ENCODE peak calls at places on chromosomes 3 and 15, in eight cellular contexts. M is sigmoid colon, G is endothelial cell of umbilical vein, D is transverse colon, N is GM12891, H is stomach, S is HCT116, I is upper lobe of left lung. W is an unnamed sample.

GRCh38 chr3:97872209-97873042 is 50.6 kb downstream of the CRYBG3 start:
- DNase-seq in H (no peak), N (no peak), I (no peak), S (no peak), D (no peak), G (peak), M (no peak), W (no peak)

GRCh38 chr3:113660901-113661300 is 35.5 kb downstream of the USF3 start:
- DNase-seq in I (no peak), M (peak), S (no peak), D (no peak), H (no peak), G (no peak), N (no peak), W (no peak)

GRCh38 chr15:81027200-81027599 is 26.5 kb downstream of the TLNRD1 start:
- DNase-seq in I (no peak), S (no peak), H (no peak), G (no peak), M (no peak), N (no peak), D (no peak), W (no peak)

GRCh38 chr3:64342940-64343691 is 117.8 kb upstream of the PRICKLE2 start:
- DNase-seq in D (no peak), H (no peak), I (no peak), S (no peak), G (peak), N (no peak), M (no peak), W (no peak)

GRCh38 chr15:100760357-100760903 is 119.2 kb upstream of the ALDH1A3 start:
- DNase-seq in D (no peak), M (no peak), G (no peak), N (no peak), S (no peak), H (no peak), I (no peak), W (no peak)

GRCh38 chr3:146581080-146581601 is 24.0 kb downstream of the PLSCR5 start:
- DNase-seq in M (no peak), H (no peak), I (no peak), S (no peak), G (no peak), N (no peak), D (no peak), W (no peak)

GRCh38 chr3:112382543-112383160 is 49.7 kb downstream of the CD200 start:
- DNase-seq in D (no peak), S (no peak), M (no peak), I (no peak), N (no peak), H (no peak), G (no peak), W (no peak)

GRCh38 chr3:49378249-49378899 is 20.2 kb upstream of the GPX1 start:
- DNase-seq in N (no peak), G (no peak), H (no peak), S (no peak), M (no peak), I (peak), D (peak), W (no peak)

GRCh38 chr3:135157045-135157444 is 362.0 kb downstream of the EPHB1 start:
- DNase-seq in S (no peak), H (no peak), G (no peak), D (no peak), M (no peak), I (no peak), N (no peak), W (no peak)

GRCh38 chr3:15753056-15753710 is 44.6 kb downstream of the ANKRD28 start:
- DNase-seq in H (peak), N (no peak), D (no peak), G (no peak), S (no peak), M (no peak), I (no peak), W (peak)

GRCh38 chr3:86708908-86709307 is 282.0 kb downstream of the VGLL3 start:
- DNase-seq in D (no peak), S (no peak), M (no peak), H (no peak), N (no peak), G (no peak), I (no peak), W (no peak)

GRCh38 chr3:54393150-54393549 is 270.8 kb downstream of the CACNA2D3 start:
- DNase-seq in D (no peak), I (no peak), M (no peak), H (no peak), N (no peak), S (no peak), G (no peak), W (no peak)

GRCh38 chr15:70170096-70170699 is 72.5 kb upstream of the TLE3 start:
- DNase-seq in D (no peak), I (no peak), N (no peak), M (no peak), G (peak), S (no peak), H (no peak), W (no peak)

GRCh38 chr3:75049581-75049980 is 435.1 kb upstream of the CNTN3 start:
- DNase-seq in M (no peak), I (no peak), H (no peak), N (no peak), D (no peak), S (no peak), G (no peak), W (no peak)

GRCh38 chr3:47664519-47664918 is 85.9 kb upstream of the CSPG5 start:
- DNase-seq in G (no peak), N (peak), I (no peak), M (no peak), H (no peak), S (peak), D (no peak), W (no peak)

GRCh38 chr3:37700849-37701248 is 160.8 kb upstream of the CTDSPL start:
- DNase-seq in I (no peak), H (no peak), G (no peak), M (no peak), N (no peak), D (no peak), S (no peak), W (no peak)

GRCh38 chr15:70167155-70167554 is 69.4 kb upstream of the TLE3 start:
- DNase-seq in N (no peak), G (no peak), M (no peak), I (no peak), S (no peak), H (no peak), D (no peak), W (no peak)

GRCh38 chr15:63513271-63513670 is 8.9 kb downstream of the USP3 start:
- DNase-seq in I (peak), S (no peak), M (no peak), N (no peak), G (no peak), D (no peak), H (no peak), W (no peak)

GRCh38 chr3:134628884-134629283 is 21.9 kb downstream of the KY start:
- DNase-seq in N (no peak), I (no peak), H (peak), M (no peak), D (no peak), S (no peak), G (no peak), W (no peak)

GRCh38 chr3:71930056-71930991 is 145.4 kb upstream of the PROK2 start:
- DNase-seq in G (no peak), N (peak), D (no peak), H (no peak), M (no peak), I (no peak), S (peak), W (no peak)

GRCh38 chr15:40909662-40910625 is 15.7 kb downstream of the VPS18 start:
- DNase-seq in N (no peak), S (no peak), I (peak), D (no peak), G (no peak), H (no peak), M (no peak), W (no peak)

GRCh38 chr3:1571736-1572135 is 478.9 kb downstream of the CNTN6 start:
- DNase-seq in S (no peak), I (no peak), D (no peak), G (no peak), M (no peak), H (no peak), N (no peak), W (no peak)

GRCh38 chr15:71397377-71397776 is 282.1 kb downstream of the THSD4 start:
- DNase-seq in M (no peak), I (peak), G (no peak), S (no peak), D (peak), N (no peak), H (peak), W (no peak)

GRCh38 chr3:38136272-38136806 is 588 bp downstream of the ACAA1 start:
- DNase-seq in M (no peak), H (peak), S (no peak), I (peak), D (peak), N (no peak), G (no peak), W (no peak)

GRCh38 chr3:12155264-12155663 is 3.4 kb downstream of the TIMP4 start:
- DNase-seq in N (no peak), H (no peak), M (no peak), G (no peak), S (no peak), I (no peak), D (no peak), W (no peak)

GRCh38 chr3:193665370-193665989 is 72.5 kb downstream of the OPA1 start:
- DNase-seq in G (peak), I (no peak), S (peak), D (no peak), N (no peak), M (no peak), H (no peak), W (no peak)

GRCh38 chr3:10729439-10729838 is 86.6 kb upstream of the SLC6A11 start:
- DNase-seq in G (no peak), M (no peak), H (no peak), D (no peak), I (no peak), S (no peak), N (no peak), W (no peak)

GRCh38 chr3:32493437-32494414 is 8.9 kb downstream of the CMTM6 start:
- DNase-seq in I (no peak), H (no peak), N (no peak), S (no peak), M (no peak), G (peak), D (no peak), W (no peak)

GRCh38 chr3:143002083-143002712 is 828 bp downstream of the U2SURP start:
- DNase-seq in M (no peak), H (no peak), I (no peak), S (no peak), D (no peak), N (peak), G (peak), W (no peak)

GRCh38 chr15:62495670-62496328 is 330.7 kb upstream of the C2CD4B start:
- DNase-seq in G (no peak), M (peak), H (peak), N (no peak), S (no peak), D (peak), I (no peak), W (no peak)

GRCh38 chr15:94205366-94205765 is 26.0 kb upstream of the MCTP2 start:
- DNase-seq in M (no peak), N (no peak), G (no peak), I (peak), D (no peak), S (no peak), H (no peak), W (no peak)

GRCh38 chr15:22947101-22948000 is 32.8 kb downstream of the CYFIP1 start:
- DNase-seq in S (no peak), I (no peak), M (peak), D (no peak), N (no peak), G (no peak), H (no peak), W (no peak)

DNA sequence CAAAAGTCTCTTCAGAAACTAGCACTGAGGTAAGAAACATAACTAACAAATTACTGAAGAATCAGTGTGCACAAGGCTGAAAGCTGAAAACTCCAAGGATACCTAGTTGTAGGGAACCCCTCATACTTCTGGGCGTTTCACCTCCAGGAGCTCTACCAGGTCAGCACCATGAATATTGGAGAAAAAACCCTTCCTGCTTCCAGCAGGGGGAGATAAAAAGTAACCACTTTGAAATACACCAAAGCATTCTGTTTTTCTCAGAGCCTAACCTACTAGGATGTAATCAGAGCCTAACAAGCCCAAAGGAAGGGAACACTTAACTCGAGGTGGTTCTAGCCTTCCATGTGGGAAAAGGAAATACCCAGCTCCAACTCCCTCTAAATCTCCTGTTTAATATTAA is 175.8 kb upstream of the MME start:
- DNase-seq in I (no peak), H (no peak), D (no peak), S (peak), M (no peak), N (no peak), G (peak), W (no peak)
- TF ChIP-seq POLR2AphosphoS5 in I (no peak), H (no peak), D (no peak), S (no peak), M (no peak), N (no peak), G (no peak), W (no peak)

GRCh38 chr15:75023194-75024101 is at the start of gene PPCDC:
- DNase-seq in G (peak), H (peak), I (peak), N (peak), M (peak), S (peak), D (peak), W (peak)
- TF ChIP-seq POLR2A in G (peak), H (peak), I (peak), N (peak), M (peak), S (peak), D (peak), W (peak)

GRCh38 chr3:123637131-123637530 is 52.3 kb upstream of the HACD2 start:
- DNase-seq in M (peak), D (no peak), S (no peak), H (no peak), I (no peak), G (no peak), N (no peak), W (no peak)

GRCh38 chr3:123640311-123641083 is 55.6 kb upstream of the HACD2 start:
- DNase-seq in D (no peak), S (no peak), I (no peak), N (no peak), G (no peak), M (peak), H (no peak), W (no peak)

GRCh38 chr3:123637841-123638240 is 53.0 kb upstream of the HACD2 start:
- DNase-seq in H (no peak), M (peak), I (no peak), G (no peak), D (no peak), S (no peak), N (no peak), W (no peak)

GRCh38 chr3:123641084-123641462 is 56.2 kb upstream of the HACD2 start:
- DNase-seq in H (no peak), G (no peak), S (no peak), D (no peak), I (no peak), M (peak), N (no peak), W (no peak)

GRCh38 chr3:123638936-123639680 is 54.3 kb upstream of the HACD2 start:
- DNase-seq in M (peak), H (no peak), N (no peak), I (no peak), G (no peak), S (no peak), D (no peak), W (no peak)
- TF ChIP-seq POLR2AphosphoS5 in M (no peak), H (no peak), N (no peak), I (no peak), G (no peak), S (no peak), D (no peak), W (no peak)

DNA sequence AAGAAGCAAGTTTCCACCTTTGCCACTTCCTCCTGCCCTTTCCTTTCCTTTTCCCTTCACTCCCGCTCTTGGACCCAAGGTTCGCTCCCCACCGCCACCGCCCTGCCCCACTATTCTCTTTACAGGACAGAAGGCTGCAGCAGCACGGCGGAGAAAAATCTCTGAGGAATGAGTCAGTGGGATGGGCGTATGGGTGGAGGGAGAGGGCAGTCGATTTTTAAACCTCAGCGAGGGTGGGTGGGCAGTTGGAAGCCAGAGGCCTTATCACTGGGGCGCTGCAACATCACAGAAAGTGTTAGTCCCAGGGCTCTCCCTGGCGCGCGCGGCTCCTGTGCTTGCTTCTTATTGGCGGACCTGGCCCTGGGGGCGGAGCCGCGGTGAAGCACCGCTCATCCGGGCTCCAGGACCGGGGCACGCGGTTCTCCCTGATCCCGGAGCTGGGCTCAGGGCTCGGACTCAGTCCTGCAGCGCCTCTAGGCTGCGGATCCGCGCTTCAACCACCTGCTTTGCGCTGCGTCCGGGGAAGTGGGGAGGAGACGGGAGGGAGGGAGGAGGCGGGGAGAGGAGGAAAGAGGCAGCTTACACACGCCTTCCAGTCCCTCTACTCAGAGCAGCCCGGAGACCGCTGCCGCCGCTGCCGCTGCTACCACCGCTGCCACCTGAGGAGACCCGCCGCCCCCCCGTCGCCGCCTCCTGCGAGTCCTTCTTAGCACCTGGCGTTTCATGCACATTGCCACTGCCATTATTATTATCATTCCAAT is at the start of gene ALCAM:
- DNase-seq in G (peak), S (peak), N (peak), I (peak), D (peak), M (peak), H (peak), W (peak)
- TF ChIP-seq POLR2A in G (no peak), S (no peak), N (peak), I (peak), D (peak), M (peak), H (peak), W (peak)

DNA sequence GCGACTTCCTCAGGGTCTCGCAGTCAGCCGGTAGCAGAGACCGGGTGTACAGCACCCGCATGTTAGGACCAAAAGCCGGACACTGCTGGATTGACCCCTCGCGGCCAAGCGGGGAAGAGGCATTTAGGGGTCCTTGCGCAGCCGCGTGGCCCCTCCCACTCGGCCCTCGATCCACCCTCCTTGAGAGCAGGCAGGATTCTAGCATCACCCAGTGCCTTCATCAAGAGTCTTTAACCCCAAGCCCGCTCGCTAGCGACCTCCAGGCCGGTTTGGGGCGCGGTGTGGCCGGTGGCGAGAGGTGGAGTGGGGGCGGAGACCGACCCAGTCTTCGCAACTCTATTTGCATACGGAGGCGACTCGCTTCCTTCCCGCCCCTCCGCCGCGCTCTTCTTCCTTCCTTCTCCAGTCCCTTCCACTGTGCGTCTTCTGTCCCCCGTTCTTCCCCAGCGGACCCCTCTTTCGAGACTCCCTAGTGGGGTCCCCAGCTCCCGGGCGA is at the start of gene ST6GAL1:
- DNase-seq in S (peak), M (peak), D (peak), G (peak), I (peak), H (peak), N (peak), W (peak)
- TF ChIP-seq POLR2AphosphoS5 in S (peak), M (no peak), D (peak), G (peak), I (peak), H (no peak), N (no peak), W (peak)

GRCh38 chr3:128123538-128124368 is at the start of gene RUVBL1:
- DNase-seq in S (peak), D (peak), H (peak), M (peak), I (peak), G (peak), N (peak), W (peak)
- TF ChIP-seq POLR2A in S (peak), D (peak), H (no peak), M (no peak), I (peak), G (peak), N (peak), W (no peak)